ENCODE peak calls at places on chromosomes 2 and 18, in nine cellular contexts. O is Karpas-422, Y is fibroblast of lung, F is HepG2, U is MM.1S, B is neural progenitor cell, W is HCT116, L is K562, T is H9. Q is an unnamed sample.

GRCh38 chr2:134634054-134634630 is 84.7 kb downstream of the TMEM163 start:
- DNase-seq in B (peak; percentile 20), O (no peak), F (no peak), Y (no peak), U (no peak), T (no peak), W (no peak), L (no peak), Q (no peak)

GRCh38 chr2:162840598-162841246 is 2.2 kb upstream of the KCNH7 start:
- DNase-seq in W (peak; percentile 18), O (peak; percentile 69), U (peak; percentile 76), Y (peak; percentile 43), F (peak; percentile 70), T (peak; percentile 80), B (peak; percentile 90), L (peak; percentile 17), Q (peak; percentile 65)

GRCh38 chr18:3608488-3608887 is 158.5 kb downstream of the TGIF1 start:
- DNase-seq in O (no peak), F (no peak), L (no peak), T (no peak), W (no peak), B (no peak), U (no peak), Y (no peak), Q (no peak)

GRCh38 chr18:67109535-67109934 is 407.0 kb downstream of the DSEL start:
- DNase-seq in O (no peak), L (no peak), Y (no peak), W (no peak), F (no peak), T (no peak), U (no peak), B (no peak), Q (no peak)

GRCh38 chr2:95073856-95074662 is 47.5 kb downstream of the MRPS5 start:
- DNase-seq in B (no peak), F (no peak), L (no peak), Y (no peak), W (no peak), T (no peak), U (no peak), O (no peak), Q (no peak)

GRCh38 chr2:145957929-145958328 is 1438.0 kb upstream of the ZEB2 start:
- DNase-seq in U (peak; percentile 20), L (no peak), T (no peak), B (no peak), Y (peak; percentile 43), O (no peak), W (no peak), F (no peak), Q (no peak)

GRCh38 chr2:39124770-39125075 is 3.9 kb upstream of the SOS1 start:
- DNase-seq in B (no peak), Y (no peak), F (no peak), W (no peak), O (peak; percentile 70), L (peak; percentile 22), U (no peak), T (no peak), Q (no peak)

GRCh38 chr2:58702302-58702696 is 461.2 kb upstream of the FANCL start:
- DNase-seq in B (no peak), Y (no peak), L (no peak), T (peak; percentile 28), W (no peak), O (no peak), F (peak; percentile 17), U (no peak), Q (peak; percentile 73)

GRCh38 chr2:238130111-238130695 is 8.3 kb upstream of the KLHL30 start:
- DNase-seq in F (no peak), B (no peak), L (no peak), W (no peak), Y (no peak), O (no peak), U (no peak), T (no peak), Q (no peak)

GRCh38 chr2:10868465-10869314 is 43.0 kb upstream of the KCNF1 start:
- DNase-seq in U (no peak), W (no peak), F (no peak), L (no peak), T (no peak), O (no peak), Y (no peak), B (no peak), Q (peak; percentile 47)

GRCh38 chr2:195687320-195688086 is 30.5 kb downstream of the SLC39A10 start:
- DNase-seq in B (peak; percentile 81), O (no peak), Y (no peak), F (no peak), U (no peak), W (no peak), T (no peak), L (no peak), Q (no peak)

GRCh38 chr18:8367217-8367988 is 241.8 kb upstream of the RAB12 start:
- DNase-seq in B (peak; percentile 90), U (peak; percentile 81), Y (no peak), T (peak; percentile 83), F (no peak), L (peak; percentile 41), W (peak; percentile 7), O (no peak), Q (no peak)

GRCh38 chr2:204365778-204366177 is 179.5 kb upstream of the PARD3B start:
- DNase-seq in Y (peak; percentile 14), F (no peak), T (no peak), L (no peak), O (no peak), U (no peak), W (no peak), B (no peak), Q (no peak)

GRCh38 chr2:30947686-30948085 is 140.4 kb upstream of the CAPN13 start:
- DNase-seq in F (no peak), L (no peak), T (no peak), B (no peak), U (no peak), O (no peak), W (no peak), Y (no peak), Q (no peak)

GRCh38 chr18:51030537-51031258 is 685 bp downstream of the SMAD4 start:
- DNase-seq in O (peak; percentile 77), L (peak; percentile 68), W (no peak), U (peak; percentile 65), Y (peak; percentile 44), T (peak; percentile 50), F (peak; percentile 41), B (peak; percentile 90), Q (peak; percentile 68)

GRCh38 chr2:150485871-150486538 is 1.5 kb downstream of the RND3 start:
- DNase-seq in T (peak; percentile 62), L (no peak), F (no peak), U (peak; percentile 49), B (peak; percentile 70), O (no peak), W (peak; percentile 73), Y (peak; percentile 80), Q (peak; percentile 85)

DNA sequence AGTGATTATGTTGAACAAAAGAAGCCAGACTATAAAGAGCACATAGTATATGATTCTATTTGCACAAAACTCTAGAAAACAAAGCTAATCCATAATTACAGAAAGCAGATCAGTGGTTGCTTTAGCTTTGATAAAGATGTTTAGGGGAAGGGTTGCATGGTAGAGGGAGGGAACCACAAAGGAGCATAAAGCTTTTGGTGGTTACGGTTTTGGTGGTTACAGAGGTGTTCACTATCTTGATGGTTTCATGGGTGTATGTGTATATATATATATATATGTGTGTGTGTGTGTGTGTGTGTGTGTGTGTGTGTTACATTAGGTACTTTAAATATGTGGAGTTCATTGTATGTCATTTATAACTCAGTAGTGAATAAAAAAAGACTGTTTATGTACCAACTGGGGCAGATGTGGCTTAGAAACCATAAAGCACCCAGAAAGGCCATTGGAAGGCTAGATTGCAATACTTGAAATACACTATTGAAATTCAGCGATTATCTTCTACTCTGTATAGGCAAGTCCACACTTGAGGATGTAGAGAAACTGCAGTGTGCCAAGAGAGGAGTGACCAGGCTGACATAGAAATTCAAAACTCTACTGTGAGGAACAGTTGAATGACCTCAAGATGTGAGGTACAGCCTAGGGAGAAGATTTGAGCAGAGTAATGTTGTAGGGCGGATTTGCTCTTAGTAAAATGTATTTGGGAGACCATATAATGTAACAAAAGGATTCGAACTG is 60.6 kb downstream of the CAB39 start:
- DNase-seq in F (no peak), W (no peak), O (no peak), L (no peak), Y (no peak), B (no peak), T (no peak), U (no peak), Q (no peak)
- H3K79me2 ChIP-seq in F (peaks cover 6% of the 10 kb centered on the region), W (peaks cover 35% of the 10 kb centered on the region), O (peaks cover 88% of the 10 kb centered on the region), L (peaks cover 87% of the 10 kb centered on the region), Y (peaks cover 26% of the 10 kb centered on the region), B (peaks cover 5% of the 10 kb centered on the region), T (no peaks in the 10 kb centered on the region), U (peaks cover 40% of the 10 kb centered on the region), Q (peaks cover 85% of the 10 kb centered on the region)

DNA sequence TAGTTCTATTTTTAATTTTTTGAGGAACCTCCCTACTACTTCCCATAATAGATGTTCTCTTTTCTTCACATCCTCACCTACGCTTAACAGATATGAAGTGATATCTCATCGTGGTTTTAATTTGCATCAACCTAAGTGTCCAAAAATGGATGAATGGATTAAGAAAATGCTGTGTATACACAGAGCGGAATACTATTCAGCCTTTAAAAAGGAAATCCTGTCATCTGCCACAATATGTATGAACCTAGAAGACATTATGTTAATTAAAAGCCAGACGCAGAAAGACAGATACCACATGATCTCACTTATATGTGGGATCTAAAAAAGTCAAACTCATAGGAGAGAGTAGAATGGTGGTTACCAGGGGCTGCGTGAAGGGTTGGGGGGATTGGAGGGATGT is 113.0 kb downstream of the PTRHD1 start:
- DNase-seq in U (no peak), Y (no peak), F (no peak), W (no peak), L (no peak), T (no peak), O (no peak), B (no peak), Q (no peak)
- H2AFZ ChIP-seq in U (no peak overlapping the region), Y (no peak overlapping the region), F (no peak overlapping the region), W (no peak overlapping the region), L (no peak overlapping the region), T (no peak overlapping the region), O (no peak overlapping the region), B (no peak overlapping the region), Q (no peak overlapping the region)

GRCh38 chr2:169513926-169514325 is 4.4 kb downstream of the KLHL41 start:
- DNase-seq in F (peak; percentile 30), U (no peak), O (no peak), T (no peak), W (no peak), Y (peak; percentile 49), B (no peak), L (no peak), Q (no peak)
- H3K79me2 ChIP-seq in F (no peaks in the 10 kb centered on the region), U (no peaks in the 10 kb centered on the region), O (no peaks in the 10 kb centered on the region), T (no peaks in the 10 kb centered on the region), W (no peaks in the 10 kb centered on the region), Y (no peaks in the 10 kb centered on the region), B (no peaks in the 10 kb centered on the region), L (no peaks in the 10 kb centered on the region), Q (no peaks in the 10 kb centered on the region)

DNA sequence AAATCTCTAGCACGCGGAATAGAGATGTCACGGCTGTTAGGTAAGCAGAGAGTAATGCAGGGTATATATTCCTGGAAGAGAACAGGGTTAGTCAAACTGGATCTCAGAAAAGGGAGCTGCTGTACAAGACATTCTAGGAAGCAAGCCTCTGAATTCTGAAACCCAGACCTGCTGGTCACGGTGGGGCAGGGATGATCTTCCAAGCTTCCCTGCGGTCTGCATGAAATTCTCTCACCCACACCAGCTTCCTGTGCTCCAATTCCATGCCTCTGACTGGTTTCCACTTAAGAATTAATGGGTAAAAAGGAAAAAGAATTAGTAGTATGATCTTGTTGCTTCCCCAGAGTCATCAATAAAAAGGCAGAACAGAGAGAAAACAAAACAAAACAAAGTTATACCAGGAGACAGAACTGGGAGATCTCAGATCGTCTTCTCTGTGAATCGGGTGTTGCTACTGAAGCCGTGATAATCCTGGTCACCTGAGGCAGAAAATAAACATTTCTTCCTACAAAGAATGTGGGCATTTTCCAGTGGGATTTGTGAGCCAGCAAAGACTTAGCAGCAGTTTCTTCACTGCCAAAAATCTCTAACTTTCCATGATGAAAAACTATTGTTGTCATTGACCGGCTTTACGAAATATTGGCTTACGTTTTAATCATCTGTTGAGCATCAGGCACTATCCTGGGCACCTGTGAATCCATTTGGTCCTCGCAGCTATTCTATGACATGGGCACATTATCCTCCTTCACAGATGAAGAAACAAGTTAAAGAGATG is 5.3 kb upstream of the CYP27C1 start:
- DNase-seq in U (no peak), Y (no peak), B (no peak), T (no peak), F (no peak), O (no peak), L (no peak), W (no peak), Q (no peak)
- H2AFZ ChIP-seq in U (no peak overlapping the region), Y (no peak overlapping the region), B (no peak overlapping the region), T (no peak overlapping the region), F (no peak overlapping the region), O (no peak overlapping the region), L (no peak overlapping the region), W (no peak overlapping the region), Q (no peak overlapping the region)